ENCODE peak calls at places on chromosomes 16 and 17, in six cellular contexts. B is activated effector memory CD4-positive, alpha-beta T cell treated with anti-CD3 and anti-CD28 coated beads, Interleukin-2, amount 50 U/mL, for 16 hours; Q is CD4-positive, CD25-positive, alpha-beta regulatory T cell; L is breast epithelium; F is CD4-positive, alpha-beta T cell; I is ELF-1. R is an unnamed sample.

GRCh38 chr16:19898924-19899604 is 14.4 kb upstream of the GPRC5B start:
- DNase-seq in I (peak), L (no peak), Q (no peak), B (peak), F (no peak), R (no peak)

GRCh38 chr16:53511403-53512280 is 8.6 kb upstream of the AKTIP start:
- DNase-seq in B (peak), F (no peak), L (peak), Q (no peak), I (no peak), R (no peak)

GRCh38 chr17:79758260-79758659 is 19.7 kb upstream of the CBX2 start:
- DNase-seq in B (no peak), F (no peak), I (no peak), L (no peak), Q (no peak), R (no peak)

GRCh38 chr16:67942510-67943255 is 1.2 kb downstream of the LCAT start:
- DNase-seq in L (no peak), Q (no peak), I (no peak), F (no peak), B (no peak), R (no peak)

GRCh38 chr16:11190585-11191565 is 65.1 kb downstream of the SOCS1 start:
- DNase-seq in I (no peak), B (no peak), Q (no peak), F (no peak), L (no peak), R (no peak)

GRCh38 chr17:491086-492014 is 138.7 kb upstream of the RPH3AL start:
- DNase-seq in I (peak), F (no peak), Q (peak), B (peak), L (peak), R (no peak)

GRCh38 chr16:27706803-27707685 is 157.1 kb downstream of the KATNIP start:
- DNase-seq in Q (no peak), I (no peak), L (no peak), B (peak), F (no peak), R (peak)

GRCh38 chr17:36544049-36544319 is 735 bp upstream of the GGNBP2 start:
- DNase-seq in F (peak), B (no peak), Q (no peak), L (no peak), I (peak), R (no peak)

GRCh38 chr16:67399749-67400704 is 6.7 kb upstream of the TPPP3 start:
- DNase-seq in I (no peak), F (no peak), B (no peak), Q (no peak), L (no peak), R (peak)

GRCh38 chr17:19508327-19508867 is 25.3 kb upstream of the SLC47A1 start:
- DNase-seq in L (no peak), F (peak), I (no peak), B (peak), Q (no peak), R (no peak)

GRCh38 chr17:40705567-40705966 is 2.0 kb upstream of the KRT24 start:
- DNase-seq in I (no peak), F (no peak), L (no peak), Q (no peak), B (no peak), R (no peak)

GRCh38 chr17:79953335-79953734 is 82.3 kb downstream of the TBC1D16 start:
- DNase-seq in I (no peak), Q (no peak), B (no peak), L (no peak), F (no peak), R (no peak)

GRCh38 chr17:39608142-39608541 is 422 bp upstream of the NEUROD2 start:
- DNase-seq in I (no peak), L (no peak), B (no peak), F (no peak), Q (no peak), R (no peak)

GRCh38 chr17:39208893-39209292 is 8.8 kb downstream of the RPL19 start:
- DNase-seq in F (no peak), L (no peak), I (peak), B (no peak), Q (no peak), R (no peak)

GRCh38 chr17:14206891-14207290 is 29.8 kb downstream of the CDRT15 start:
- DNase-seq in B (no peak), Q (no peak), I (no peak), L (no peak), F (no peak), R (no peak)

GRCh38 chr16:287981-288920 is 5.3 kb downstream of the PDIA2 start:
- DNase-seq in L (no peak), Q (no peak), B (no peak), F (no peak), I (no peak), R (no peak)

GRCh38 chr16:31471875-31472558 is at the start of gene TGFB1I1:
- DNase-seq in F (no peak), I (no peak), B (no peak), Q (no peak), L (peak), R (no peak)

GRCh38 chr16:9183682-9184353 is 92.4 kb downstream of the HAPSTR1 start:
- DNase-seq in I (peak), F (no peak), L (no peak), Q (no peak), B (no peak), R (no peak)

GRCh38 chr17:79907855-79908254 is 68.6 kb upstream of the CBX4 start:
- DNase-seq in B (no peak), L (no peak), F (no peak), I (no peak), Q (no peak), R (no peak)

GRCh38 chr16:89945654-89946053 is 2.9 kb upstream of the DEF8 start:
- DNase-seq in L (no peak), B (no peak), Q (no peak), F (no peak), I (peak), R (no peak)

GRCh38 chr16:46785076-46785845 is 37.1 kb upstream of the MYLK3 start:
- DNase-seq in F (no peak), Q (no peak), L (no peak), B (no peak), I (peak), R (no peak)

GRCh38 chr16:85089485-85089884 is 22.8 kb downstream of the CIBAR2 start:
- DNase-seq in I (no peak), L (peak), B (no peak), Q (no peak), F (no peak), R (no peak)

GRCh38 chr17:7836596-7837374 is 2.8 kb downstream of the KDM6B start:
- DNase-seq in F (no peak), B (peak), I (peak), Q (peak), L (peak), R (peak)

GRCh38 chr16:80746231-80746630 is 58.2 kb downstream of the CDYL2 start:
- DNase-seq in F (no peak), I (no peak), B (no peak), Q (no peak), L (no peak), R (no peak)

GRCh38 chr17:50919321-50920040 is 53.3 kb upstream of the TOB1 start:
- DNase-seq in Q (peak), I (peak), L (peak), F (peak), B (peak), R (peak)

GRCh38 chr16:72972878-72973571 is 74.9 kb downstream of the ZFHX3 start:
- DNase-seq in I (no peak), L (no peak), B (no peak), Q (no peak), F (no peak), R (no peak)

GRCh38 chr17:6823011-6823442 is 8.5 kb downstream of the TEKT1 start:
- DNase-seq in F (no peak), Q (no peak), B (no peak), I (no peak), L (no peak), R (no peak)

GRCh38 chr17:5793899-5794298 is 209.6 kb upstream of the NLRP1 start:
- DNase-seq in B (no peak), I (peak), L (no peak), Q (no peak), F (no peak), R (no peak)

GRCh38 chr16:84737658-84738057 is 37.9 kb downstream of the USP10 start:
- DNase-seq in Q (no peak), B (no peak), I (no peak), F (no peak), L (no peak), R (no peak)

GRCh38 chr17:60398227-60398959 is 6.5 kb upstream of the USP32 start:
- DNase-seq in Q (no peak), I (no peak), F (no peak), L (no peak), B (no peak), R (no peak)

GRCh38 chr17:48907713-48908046 is 527 bp upstream of the UBE2Z start:
- DNase-seq in Q (no peak), B (no peak), F (no peak), I (no peak), L (no peak), R (no peak)

GRCh38 chr16:14303182-14303618 is 232.1 kb downstream of the MRTFB start:
- DNase-seq in I (peak), Q (no peak), L (no peak), F (no peak), B (no peak), R (no peak)

GRCh38 chr17:40026816-40027613 is 11.8 kb downstream of the CSF3 start:
- DNase-seq in B (peak), F (peak), Q (peak), I (peak), L (peak), R (peak)